ENCODE peak calls at places on chromosomes 1 and 21, in seven cellular contexts. O, R, Y, N, L, A and D are unnamed samples.

GRCh38 chr21:42478504-42478903 is 17.5 kb downstream of the RSPH1 start:
- DNase-seq in O (no peak), R (no peak), Y (no peak), N (no peak), L (no peak), A (no peak), D (no peak)

GRCh38 chr1:247681288-247681897 is 1.9 kb upstream of the OR13G1 start:
- DNase-seq in O (no peak), R (peak), Y (peak), N (peak), L (peak), A (peak), D (no peak)

GRCh38 chr1:230464618-230465017 is 38.5 kb upstream of the PGBD5 start:
- DNase-seq in O (no peak), R (no peak), Y (peak), N (no peak), L (no peak), A (no peak), D (no peak)

GRCh38 chr1:202090994-202091393 is 31.7 kb upstream of the GPR37L1 start:
- DNase-seq in O (no peak), R (no peak), Y (no peak), N (no peak), L (no peak), A (peak), D (no peak)

GRCh38 chr1:245598524-245599310 is 443.9 kb downstream of the KIF26B start:
- DNase-seq in O (no peak), R (no peak), Y (no peak), N (no peak), L (no peak), A (no peak), D (no peak)

GRCh38 chr1:246923482-246923881 is 8.3 kb downstream of the AHCTF1 start:
- DNase-seq in O (no peak), R (no peak), Y (no peak), N (no peak), L (no peak), A (no peak), D (no peak)

GRCh38 chr1:34213976-34214375 is 37.3 kb downstream of the C1orf94 start:
- DNase-seq in O (no peak), R (no peak), Y (no peak), N (no peak), L (no peak), A (no peak), D (no peak)

GRCh38 chr1:204709960-204710912 is 24.7 kb upstream of the LRRN2 start:
- DNase-seq in O (no peak), R (no peak), Y (no peak), N (no peak), L (no peak), A (no peak), D (no peak)

GRCh38 chr1:154857441-154858215 is 12.5 kb downstream of the KCNN3 start:
- DNase-seq in O (no peak), R (no peak), Y (no peak), N (no peak), L (no peak), A (no peak), D (no peak)